ENCODE peak calls at places on chromosome 7, in ten cellular contexts. One of them, this sample, is unnamed. For H3K27me3, the result is how much of the 10 kb centered on the place peaks cover.

GRCh38 chr7:144468990-144469732 is 65.7 kb upstream of the NOBOX start:
- DNase-seq in heart right ventricle: no peak
- DNase-seq in CD8-positive, alpha-beta T cell: no peak
- DNase-seq in HepG2: no peak
- DNase-seq in cardiac muscle cell: no peak
- DNase-seq in heart left ventricle: no peak
- DNase-seq in transverse colon: no peak
- DNase-seq in IMR-90: no peak
- DNase-seq in ovary: no peak
- DNase-seq in lower lobe of right lung: no peak
- DNase-seq in this sample: peak

GRCh38 chr7:36863901-36864701 is 139.8 kb upstream of the AOAH start:
- DNase-seq in heart right ventricle: no peak
- DNase-seq in CD8-positive, alpha-beta T cell: peak
- DNase-seq in HepG2: peak
- DNase-seq in cardiac muscle cell: peak
- DNase-seq in heart left ventricle: no peak
- DNase-seq in transverse colon: peak
- DNase-seq in IMR-90: no peak
- DNase-seq in ovary: no peak
- DNase-seq in lower lobe of right lung: no peak
- DNase-seq in this sample: no peak

GRCh38 chr7:80498481-80499349 is 13.1 kb downstream of the GNAT3 start:
- DNase-seq in heart right ventricle: no peak
- DNase-seq in CD8-positive, alpha-beta T cell: no peak
- DNase-seq in HepG2: no peak
- DNase-seq in cardiac muscle cell: no peak
- DNase-seq in heart left ventricle: no peak
- DNase-seq in transverse colon: no peak
- DNase-seq in IMR-90: peak
- DNase-seq in ovary: no peak
- DNase-seq in lower lobe of right lung: no peak
- DNase-seq in this sample: no peak

GRCh38 chr7:19725770-19726169 is 16.9 kb upstream of the POLR1F start:
- DNase-seq in heart right ventricle: no peak
- DNase-seq in CD8-positive, alpha-beta T cell: no peak
- DNase-seq in HepG2: no peak
- DNase-seq in cardiac muscle cell: no peak
- DNase-seq in heart left ventricle: no peak
- DNase-seq in transverse colon: no peak
- DNase-seq in IMR-90: no peak
- DNase-seq in ovary: no peak
- DNase-seq in lower lobe of right lung: no peak
- DNase-seq in this sample: no peak

GRCh38 chr7:141663081-141663510 is 38.9 kb downstream of the DENND11 start:
- DNase-seq in heart right ventricle: no peak
- DNase-seq in CD8-positive, alpha-beta T cell: no peak
- DNase-seq in HepG2: peak
- DNase-seq in cardiac muscle cell: no peak
- DNase-seq in heart left ventricle: no peak
- DNase-seq in transverse colon: peak
- DNase-seq in IMR-90: no peak
- DNase-seq in ovary: no peak
- DNase-seq in lower lobe of right lung: no peak
- DNase-seq in this sample: peak

GRCh38 chr7:14690486-14690885 is 212.1 kb downstream of the DGKB start:
- DNase-seq in heart right ventricle: no peak
- DNase-seq in CD8-positive, alpha-beta T cell: no peak
- DNase-seq in HepG2: no peak
- DNase-seq in cardiac muscle cell: no peak
- DNase-seq in heart left ventricle: no peak
- DNase-seq in transverse colon: no peak
- DNase-seq in IMR-90: no peak
- DNase-seq in ovary: no peak
- DNase-seq in lower lobe of right lung: no peak
- DNase-seq in this sample: no peak

GRCh38 chr7:105769951-105770628 is 106.3 kb downstream of the ATXN7L1 start:
- DNase-seq in heart right ventricle: no peak
- DNase-seq in CD8-positive, alpha-beta T cell: no peak
- DNase-seq in HepG2: no peak
- DNase-seq in cardiac muscle cell: no peak
- DNase-seq in heart left ventricle: no peak
- DNase-seq in transverse colon: no peak
- DNase-seq in IMR-90: peak
- DNase-seq in ovary: no peak
- DNase-seq in lower lobe of right lung: no peak
- DNase-seq in this sample: no peak

GRCh38 chr7:48173983-48174382 is 2.7 kb downstream of the ABCA13 start:
- DNase-seq in heart right ventricle: no peak
- DNase-seq in CD8-positive, alpha-beta T cell: no peak
- DNase-seq in HepG2: no peak
- DNase-seq in cardiac muscle cell: no peak
- DNase-seq in heart left ventricle: no peak
- DNase-seq in transverse colon: no peak
- DNase-seq in IMR-90: peak
- DNase-seq in ovary: no peak
- DNase-seq in lower lobe of right lung: no peak
- DNase-seq in this sample: no peak

GRCh38 chr7:130273863-130274262 is 7.2 kb downstream of the CPA2 start:
- DNase-seq in heart right ventricle: no peak
- DNase-seq in CD8-positive, alpha-beta T cell: no peak
- DNase-seq in HepG2: no peak
- DNase-seq in cardiac muscle cell: peak
- DNase-seq in heart left ventricle: no peak
- DNase-seq in transverse colon: no peak
- DNase-seq in IMR-90: peak
- DNase-seq in ovary: peak
- DNase-seq in lower lobe of right lung: no peak
- DNase-seq in this sample: no peak

GRCh38 chr7:115240242-115240641 is 318.3 kb downstream of the MDFIC start:
- DNase-seq in heart right ventricle: no peak
- DNase-seq in CD8-positive, alpha-beta T cell: no peak
- DNase-seq in HepG2: no peak
- DNase-seq in cardiac muscle cell: no peak
- DNase-seq in heart left ventricle: no peak
- DNase-seq in transverse colon: no peak
- DNase-seq in IMR-90: peak
- DNase-seq in ovary: no peak
- DNase-seq in lower lobe of right lung: no peak
- DNase-seq in this sample: no peak

GRCh38 chr7:123727071-123727837 is 21.5 kb downstream of the WASL start:
- DNase-seq in heart right ventricle: no peak
- DNase-seq in CD8-positive, alpha-beta T cell: no peak
- DNase-seq in HepG2: peak
- DNase-seq in cardiac muscle cell: no peak
- DNase-seq in heart left ventricle: no peak
- DNase-seq in transverse colon: no peak
- DNase-seq in IMR-90: peak
- DNase-seq in ovary: no peak
- DNase-seq in lower lobe of right lung: no peak
- DNase-seq in this sample: no peak

GRCh38 chr7:123916240-123916724 is 8.8 kb upstream of the SPAM1 start:
- DNase-seq in heart right ventricle: no peak
- DNase-seq in CD8-positive, alpha-beta T cell: no peak
- DNase-seq in HepG2: peak
- DNase-seq in cardiac muscle cell: peak
- DNase-seq in heart left ventricle: no peak
- DNase-seq in transverse colon: peak
- DNase-seq in IMR-90: peak
- DNase-seq in ovary: no peak
- DNase-seq in lower lobe of right lung: no peak
- DNase-seq in this sample: peak

GRCh38 chr7:111383133-111383532 is 179.2 kb downstream of the IMMP2L start:
- DNase-seq in heart right ventricle: no peak
- DNase-seq in CD8-positive, alpha-beta T cell: no peak
- DNase-seq in HepG2: no peak
- DNase-seq in cardiac muscle cell: no peak
- DNase-seq in heart left ventricle: no peak
- DNase-seq in transverse colon: no peak
- DNase-seq in IMR-90: no peak
- DNase-seq in ovary: no peak
- DNase-seq in lower lobe of right lung: no peak
- DNase-seq in this sample: peak

GRCh38 chr7:230274-230673 is 37.9 kb downstream of the FAM20C start:
- DNase-seq in heart right ventricle: no peak
- DNase-seq in CD8-positive, alpha-beta T cell: no peak
- DNase-seq in HepG2: no peak
- DNase-seq in cardiac muscle cell: no peak
- DNase-seq in heart left ventricle: no peak
- DNase-seq in transverse colon: no peak
- DNase-seq in IMR-90: no peak
- DNase-seq in ovary: no peak
- DNase-seq in lower lobe of right lung: no peak
- DNase-seq in this sample: no peak

GRCh38 chr7:66769833-66770512 is 29.4 kb downstream of the RABGEF1 start:
- DNase-seq in heart right ventricle: no peak
- DNase-seq in CD8-positive, alpha-beta T cell: no peak
- DNase-seq in HepG2: no peak
- DNase-seq in cardiac muscle cell: no peak
- DNase-seq in heart left ventricle: no peak
- DNase-seq in transverse colon: no peak
- DNase-seq in IMR-90: peak
- DNase-seq in ovary: no peak
- DNase-seq in lower lobe of right lung: no peak
- DNase-seq in this sample: no peak

DNA sequence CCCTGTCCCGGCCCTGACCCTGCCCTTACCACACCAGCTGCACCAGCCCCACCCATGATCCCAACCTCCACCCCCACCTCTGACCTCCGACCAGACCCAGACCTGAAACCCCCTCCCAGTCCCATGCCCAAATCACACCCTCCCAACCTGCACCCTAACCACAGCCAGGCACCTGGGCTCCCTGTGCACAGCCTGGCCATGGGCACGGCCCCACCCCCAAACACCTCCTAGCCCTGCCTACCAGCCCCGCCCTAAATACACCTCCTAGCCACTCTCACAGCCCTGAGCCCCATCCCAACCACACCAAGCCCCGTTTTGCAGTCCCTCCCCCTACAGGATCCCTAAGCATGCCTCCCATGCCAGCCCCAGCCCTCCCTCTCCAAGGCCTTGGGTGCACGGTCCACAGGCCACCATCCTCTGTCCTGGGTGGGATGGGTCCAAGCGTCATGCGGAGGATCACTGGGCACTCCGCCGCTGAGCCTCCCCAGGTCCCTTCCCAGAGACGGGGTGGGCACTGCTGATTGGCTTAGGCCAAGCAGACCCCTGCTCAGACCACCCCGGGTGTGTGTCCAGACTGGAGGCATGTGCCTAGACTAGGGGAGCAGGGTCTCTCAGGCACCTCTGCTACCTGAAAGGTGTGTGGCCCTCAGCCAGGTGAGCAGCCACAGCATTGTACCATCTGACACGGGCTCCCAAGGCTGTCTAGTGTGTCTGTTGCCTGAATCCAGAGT is 30.1 kb downstream of the INSIG1 start:
- DNase-seq in heart right ventricle: no peak
- DNase-seq in CD8-positive, alpha-beta T cell: no peak
- DNase-seq in HepG2: no peak
- DNase-seq in cardiac muscle cell: no peak
- DNase-seq in heart left ventricle: no peak
- DNase-seq in transverse colon: no peak
- DNase-seq in IMR-90: no peak
- DNase-seq in ovary: no peak
- DNase-seq in lower lobe of right lung: no peak
- DNase-seq in this sample: no peak
- H3K27me3 ChIP-seq in heart right ventricle: under half
- H3K27me3 ChIP-seq in CD8-positive, alpha-beta T cell: under half
- H3K27me3 ChIP-seq in HepG2: under half
- H3K27me3 ChIP-seq in cardiac muscle cell: under half
- H3K27me3 ChIP-seq in heart left ventricle: under half
- H3K27me3 ChIP-seq in transverse colon: under half
- H3K27me3 ChIP-seq in IMR-90: under half
- H3K27me3 ChIP-seq in ovary: under half
- H3K27me3 ChIP-seq in lower lobe of right lung: under half
- H3K27me3 ChIP-seq in this sample: under half

GRCh38 chr7:50312176-50312575 is 7.7 kb downstream of the IKZF1 start:
- DNase-seq in heart right ventricle: no peak
- DNase-seq in CD8-positive, alpha-beta T cell: no peak
- DNase-seq in HepG2: no peak
- DNase-seq in cardiac muscle cell: no peak
- DNase-seq in heart left ventricle: no peak
- DNase-seq in transverse colon: no peak
- DNase-seq in IMR-90: no peak
- DNase-seq in ovary: no peak
- DNase-seq in lower lobe of right lung: no peak
- DNase-seq in this sample: no peak
- H3K27me3 ChIP-seq in heart right ventricle: half or more
- H3K27me3 ChIP-seq in CD8-positive, alpha-beta T cell: under half
- H3K27me3 ChIP-seq in HepG2: half or more
- H3K27me3 ChIP-seq in cardiac muscle cell: under half
- H3K27me3 ChIP-seq in heart left ventricle: under half
- H3K27me3 ChIP-seq in transverse colon: under half
- H3K27me3 ChIP-seq in IMR-90: under half
- H3K27me3 ChIP-seq in ovary: under half
- H3K27me3 ChIP-seq in lower lobe of right lung: under half
- H3K27me3 ChIP-seq in this sample: under half

GRCh38 chr7:1252543-1253090 is 19.9 kb downstream of the UNCX start:
- DNase-seq in heart right ventricle: no peak
- DNase-seq in CD8-positive, alpha-beta T cell: no peak
- DNase-seq in HepG2: no peak
- DNase-seq in cardiac muscle cell: no peak
- DNase-seq in heart left ventricle: no peak
- DNase-seq in transverse colon: no peak
- DNase-seq in IMR-90: no peak
- DNase-seq in ovary: no peak
- DNase-seq in lower lobe of right lung: peak
- DNase-seq in this sample: no peak
- H3K27me3 ChIP-seq in heart right ventricle: half or more
- H3K27me3 ChIP-seq in CD8-positive, alpha-beta T cell: under half
- H3K27me3 ChIP-seq in HepG2: half or more
- H3K27me3 ChIP-seq in cardiac muscle cell: half or more
- H3K27me3 ChIP-seq in heart left ventricle: half or more
- H3K27me3 ChIP-seq in transverse colon: half or more
- H3K27me3 ChIP-seq in IMR-90: half or more
- H3K27me3 ChIP-seq in ovary: under half
- H3K27me3 ChIP-seq in lower lobe of right lung: half or more
- H3K27me3 ChIP-seq in this sample: half or more

DNA sequence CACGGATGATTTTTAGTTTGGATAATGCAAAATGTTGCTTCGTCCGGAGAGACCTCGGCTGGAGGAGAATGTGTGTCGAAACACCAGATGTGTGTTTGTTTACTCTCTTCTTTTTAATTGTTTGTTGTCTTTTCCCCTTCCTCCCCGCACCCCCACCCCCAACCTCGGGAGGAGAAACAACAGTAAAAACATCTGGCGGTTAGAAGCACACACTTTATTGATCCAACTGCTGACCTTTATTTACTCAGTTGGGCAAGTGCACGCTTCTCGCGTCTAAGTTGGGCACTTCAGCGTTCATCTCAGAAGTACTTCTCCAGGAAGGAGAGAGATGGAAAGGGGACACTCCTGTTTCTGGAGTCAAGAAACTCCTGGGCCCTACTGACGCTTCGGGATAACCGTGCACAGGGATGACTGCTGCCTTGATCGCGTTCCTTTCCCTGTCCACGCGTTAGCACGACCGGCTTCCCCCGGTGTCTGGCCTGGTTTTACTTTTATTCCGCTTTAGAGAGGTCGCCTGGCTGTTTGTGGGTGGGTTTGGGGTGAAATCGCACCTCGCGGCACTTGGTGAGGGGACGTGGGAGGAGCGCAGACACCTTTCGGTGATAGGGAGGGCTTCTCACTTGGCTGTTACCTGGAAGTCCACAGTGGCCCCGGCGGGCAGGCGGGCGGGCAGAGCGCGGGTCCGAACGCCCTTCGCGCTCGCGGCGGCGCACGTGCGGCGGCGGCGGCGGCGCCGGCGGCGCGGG is 168.3 kb upstream of the PPP1R3A start:
- DNase-seq in heart right ventricle: no peak
- DNase-seq in CD8-positive, alpha-beta T cell: no peak
- DNase-seq in HepG2: no peak
- DNase-seq in cardiac muscle cell: peak
- DNase-seq in heart left ventricle: peak
- DNase-seq in transverse colon: peak
- DNase-seq in IMR-90: peak
- DNase-seq in ovary: peak
- DNase-seq in lower lobe of right lung: peak
- DNase-seq in this sample: no peak
- H3K27me3 ChIP-seq in heart right ventricle: half or more
- H3K27me3 ChIP-seq in CD8-positive, alpha-beta T cell: under half
- H3K27me3 ChIP-seq in HepG2: under half
- H3K27me3 ChIP-seq in cardiac muscle cell: half or more
- H3K27me3 ChIP-seq in heart left ventricle: half or more
- H3K27me3 ChIP-seq in transverse colon: under half
- H3K27me3 ChIP-seq in IMR-90: under half
- H3K27me3 ChIP-seq in ovary: under half
- H3K27me3 ChIP-seq in lower lobe of right lung: half or more
- H3K27me3 ChIP-seq in this sample: under half

This sample was measured in foreskin keratinocyte.